ENCODE peak calls at places on chromosome 3, in ten cellular contexts. H is mammary epithelial cell, Z is HL-60, R is skeletal muscle cell, F is AG04449, E is HAP-1, V is A549, S is HFF-Myc, T is astrocyte of the spinal cord, L is psoas muscle. K is an unnamed sample.

GRCh38 chr3:27888562-27888961 is 166.4 kb upstream of the EOMES start:
- DNase-seq in L (no peak), Z (no peak), F (no peak), V (no peak), E (no peak), R (no peak), T (no peak), H (peak), S (no peak), K (no peak)

GRCh38 chr3:100869787-100870186 is 123.4 kb downstream of the ABI3BP start:
- DNase-seq in L (no peak), H (no peak), T (peak), F (peak), E (no peak), R (peak), Z (no peak), V (no peak), S (no peak), K (peak)

GRCh38 chr3:151912041-151912440 is 38.6 kb downstream of the SUCNR1 start:
- DNase-seq in L (no peak), V (no peak), H (peak), E (no peak), R (no peak), Z (no peak), T (peak), S (no peak), F (no peak), K (no peak)

GRCh38 chr3:113634782-113635474 is 61.5 kb downstream of the USF3 start:
- DNase-seq in Z (no peak), V (no peak), R (no peak), E (no peak), F (no peak), H (no peak), L (no peak), S (no peak), T (no peak), K (no peak)

GRCh38 chr3:99700637-99701268 is 62.4 kb downstream of the COL8A1 start:
- DNase-seq in S (no peak), F (no peak), R (peak), H (peak), T (peak), E (no peak), V (no peak), Z (no peak), L (no peak), K (no peak)

GRCh38 chr3:134038071-134038491 is 8.4 kb upstream of the SLCO2A1 start:
- DNase-seq in V (no peak), E (no peak), R (no peak), H (no peak), Z (no peak), L (no peak), F (no peak), S (no peak), T (no peak), K (no peak)

GRCh38 chr3:85567074-85567676 is 608.4 kb downstream of the CADM2 start:
- DNase-seq in T (peak), V (no peak), S (no peak), L (peak), E (peak), Z (peak), F (no peak), R (no peak), H (peak), K (peak)

GRCh38 chr3:126664591-126665214 is 9.8 kb upstream of the TXNRD3 start:
- DNase-seq in Z (no peak), T (peak), S (no peak), L (no peak), E (no peak), F (no peak), V (no peak), R (no peak), H (no peak), K (no peak)

GRCh38 chr3:134084230-134084950 is 54.7 kb upstream of the SLCO2A1 start:
- DNase-seq in S (no peak), H (no peak), E (no peak), F (no peak), T (no peak), V (no peak), R (no peak), L (no peak), Z (no peak), K (no peak)

GRCh38 chr3:43787330-43787729 is 96.6 kb downstream of the ABHD5 start:
- DNase-seq in L (no peak), E (no peak), T (no peak), S (no peak), F (no peak), Z (no peak), H (no peak), R (no peak), V (no peak), K (no peak)

GRCh38 chr3:71341721-71342120 is 241.8 kb downstream of the FOXP1 start:
- DNase-seq in R (peak), H (peak), V (no peak), L (no peak), Z (no peak), T (peak), S (peak), F (peak), E (no peak), K (no peak)

GRCh38 chr3:87997298-87997697 is 61.5 kb downstream of the CGGBP1 start:
- DNase-seq in H (no peak), F (no peak), T (peak), E (no peak), L (no peak), S (no peak), V (no peak), Z (no peak), R (peak), K (peak)

GRCh38 chr3:171284308-171285075 is 175.7 kb downstream of the TNIK start:
- DNase-seq in Z (no peak), S (peak), V (peak), T (peak), L (no peak), R (peak), F (peak), E (no peak), H (peak), K (peak)

GRCh38 chr3:53970656-53971055 is 79.0 kb upstream of the SELENOK start:
- DNase-seq in H (peak), L (no peak), F (no peak), Z (no peak), E (peak), R (no peak), S (no peak), V (no peak), T (no peak), K (no peak)

GRCh38 chr3:49135499-49135898 is 2.6 kb upstream of the LAMB2 start:
- DNase-seq in S (no peak), E (no peak), V (no peak), Z (no peak), L (no peak), F (no peak), H (no peak), R (no peak), T (no peak), K (no peak)

GRCh38 chr3:69082805-69083204 is 1.9 kb upstream of the ARL6IP5 start:
- DNase-seq in V (no peak), F (peak), Z (no peak), H (peak), R (peak), E (peak), T (peak), S (no peak), L (no peak), K (no peak)

GRCh38 chr3:47455806-47456452 is 19.8 kb downstream of the SCAP start:
- DNase-seq in T (no peak), F (no peak), R (no peak), H (no peak), E (no peak), L (no peak), S (no peak), Z (no peak), V (no peak), K (no peak)

GRCh38 chr3:42900731-42901420 is 5.1 kb upstream of the ZNF662 start:
- DNase-seq in F (no peak), V (no peak), L (no peak), T (no peak), E (no peak), S (no peak), R (no peak), H (peak), Z (no peak), K (no peak)

GRCh38 chr3:13215940-13216546 is 142.8 kb upstream of the IQSEC1 start:
- DNase-seq in Z (no peak), L (no peak), R (peak), F (peak), V (peak), H (peak), S (no peak), E (no peak), T (peak), K (no peak)

GRCh38 chr3:53820756-53821580 is 25.3 kb downstream of the CHDH start:
- DNase-seq in T (no peak), E (no peak), S (no peak), L (peak), Z (no peak), V (no peak), H (no peak), F (no peak), R (no peak), K (no peak)

GRCh38 chr3:33717616-33717865 is 513 bp downstream of the CLASP2 start:
- DNase-seq in L (peak), E (peak), H (no peak), T (peak), R (peak), S (no peak), Z (peak), F (no peak), V (peak), K (no peak)

GRCh38 chr3:189349772-189350171 is 178.0 kb downstream of the TPRG1 start:
- DNase-seq in R (no peak), S (no peak), Z (no peak), L (no peak), H (no peak), V (no peak), F (no peak), T (peak), E (no peak), K (no peak)

GRCh38 chr3:197292083-197293042 is 6.0 kb downstream of the DLG1 start:
- DNase-seq in F (no peak), Z (no peak), L (no peak), V (no peak), H (no peak), T (no peak), E (no peak), S (no peak), R (no peak), K (no peak)

GRCh38 chr3:39724233-39724846 is 85.1 kb upstream of the MYRIP start:
- DNase-seq in S (no peak), V (no peak), E (no peak), L (no peak), R (no peak), Z (no peak), F (no peak), H (no peak), T (no peak), K (no peak)

GRCh38 chr3:171458056-171458856 is 1.9 kb downstream of the TNIK start:
- DNase-seq in V (no peak), S (no peak), L (no peak), H (no peak), E (no peak), R (no peak), F (no peak), T (no peak), Z (no peak), K (no peak)

DNA sequence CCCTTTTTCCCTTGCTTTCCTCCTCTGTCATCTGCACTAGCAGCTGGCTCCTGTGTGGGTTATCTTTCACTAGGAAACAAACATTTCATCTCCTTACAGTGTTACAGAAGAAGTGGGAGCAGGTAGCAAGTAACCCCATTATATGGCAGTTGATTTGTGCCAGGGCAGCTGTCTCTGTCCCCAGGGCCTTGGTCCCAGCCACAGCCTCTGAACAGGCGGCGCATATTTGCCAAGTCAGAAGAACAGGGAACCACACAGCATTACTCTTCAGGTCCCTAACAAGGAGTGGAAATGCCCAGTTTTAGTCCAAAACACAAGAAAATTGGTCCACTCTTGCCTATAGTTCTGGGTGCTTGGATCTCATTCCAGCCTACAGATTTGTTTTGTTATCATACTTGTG is 80.7 kb upstream of the PXYLP1 start:
- DNase-seq in H (no peak), E (no peak), L (no peak), F (no peak), Z (no peak), V (no peak), R (no peak), S (no peak), T (no peak), K (no peak)
- H3K4me3 ChIP-seq in H (no peak), E (no peak), L (no peak), F (no peak), Z (no peak), V (no peak), R (no peak), S (no peak), T (no peak), K (no peak)

GRCh38 chr3:150745832-150746231 is 17.1 kb downstream of the SIAH2 start:
- DNase-seq in L (no peak), S (no peak), F (no peak), T (no peak), R (no peak), V (no peak), E (no peak), Z (no peak), H (no peak), K (no peak)

GRCh38 chr3:150746791-150747590 is 16.0 kb downstream of the SIAH2 start:
- DNase-seq in S (no peak), R (no peak), E (peak), L (no peak), Z (no peak), F (no peak), H (no peak), V (no peak), T (no peak), K (no peak)

GRCh38 chr3:150749218-150749617 is 13.8 kb downstream of the SIAH2 start:
- DNase-seq in H (no peak), E (no peak), V (no peak), F (no peak), L (no peak), R (no peak), Z (no peak), S (no peak), T (no peak), K (no peak)

GRCh38 chr3:150747909-150748568 is 14.9 kb downstream of the SIAH2 start:
- DNase-seq in E (no peak), V (no peak), T (no peak), S (no peak), R (no peak), Z (no peak), H (no peak), F (no peak), L (no peak), K (no peak)

GRCh38 chr3:150748648-150749047 is 14.3 kb downstream of the SIAH2 start:
- DNase-seq in R (no peak), H (no peak), V (no peak), Z (no peak), S (no peak), E (no peak), F (no peak), L (no peak), T (no peak), K (no peak)
- H3K4me3 ChIP-seq in R (no peak), H (no peak), V (no peak), Z (no peak), S (no peak), E (no peak), F (no peak), L (no peak), T (no peak), K (no peak)

GRCh38 chr3:109687626-109688025 is 350.3 kb upstream of the DPPA4 start:
- DNase-seq in E (no peak), T (peak), H (no peak), Z (no peak), L (no peak), F (no peak), V (no peak), S (no peak), R (no peak), K (no peak)

GRCh38 chr3:109683746-109684145 is 346.4 kb upstream of the DPPA4 start:
- DNase-seq in F (no peak), L (no peak), V (no peak), S (no peak), Z (no peak), T (no peak), R (no peak), H (peak), E (no peak), K (no peak)

GRCh38 chr3:109679672-109680071 is 342.3 kb upstream of the DPPA4 start:
- DNase-seq in S (no peak), L (no peak), T (no peak), V (no peak), R (no peak), F (no peak), Z (no peak), E (no peak), H (no peak), K (no peak)

GRCh38 chr3:109685084-109686079 is 348.0 kb upstream of the DPPA4 start:
- DNase-seq in H (peak), R (peak), Z (no peak), E (no peak), S (peak), T (peak), L (peak), V (peak), F (peak), K (peak)
- H3K4me3 ChIP-seq in H (no peak), R (no peak), Z (no peak), E (no peak), S (no peak), T (no peak), L (no peak), V (no peak), F (no peak), K (no peak)

GRCh38 chr3:50816896-50817295 is 142.2 kb downstream of the DOCK3 start:
- DNase-seq in S (no peak), V (no peak), H (peak), L (no peak), E (no peak), T (no peak), F (no peak), Z (no peak), R (no peak), K (no peak)
- H3K4me3 ChIP-seq in S (no peak), V (no peak), H (no peak), L (no peak), E (no peak), T (no peak), F (no peak), Z (no peak), R (no peak), K (no peak)

K was measured in tibial nerve.